ENCODE peak calls at places on chromosomes 3 and 15, in eight cellular contexts. X, E, P, B, V, M, L and N are unnamed samples.

GRCh38 chr3:188830955-188831354 is 340.8 kb upstream of the TPRG1 start:
- DNase-seq in X (no peak), E (no peak), P (no peak), B (no peak), V (no peak), M (no peak), L (no peak), N (no peak)

GRCh38 chr15:62643571-62643970 is 399.0 kb upstream of the TPM1 start:
- DNase-seq in X (no peak), E (no peak), P (no peak), B (no peak), V (no peak), M (no peak), L (no peak), N (no peak)

GRCh38 chr3:107794664-107795443 is 272.1 kb downstream of the BBX start:
- DNase-seq in X (no peak), E (no peak), P (no peak), B (no peak), V (no peak), M (no peak), L (no peak), N (no peak)

GRCh38 chr3:99509224-99509623 is 129.2 kb upstream of the COL8A1 start:
- DNase-seq in X (no peak), E (no peak), P (no peak), B (peak), V (peak), M (no peak), L (no peak), N (no peak)

GRCh38 chr15:73628976-73629854 is 4.0 kb downstream of the NPTN start:
- DNase-seq in X (no peak), E (peak), P (no peak), B (no peak), V (no peak), M (no peak), L (no peak), N (no peak)

GRCh38 chr3:13405614-13406013 is 14.5 kb downstream of the NUP210 start:
- DNase-seq in X (no peak), E (no peak), P (no peak), B (no peak), V (no peak), M (no peak), L (no peak), N (no peak)

GRCh38 chr3:165855581-165855980 is 18.4 kb upstream of the BCHE start:
- DNase-seq in X (no peak), E (no peak), P (no peak), B (no peak), V (peak), M (no peak), L (no peak), N (no peak)

GRCh38 chr15:83818591-83818990 is 164.7 kb downstream of the ADAMTSL3 start:
- DNase-seq in X (no peak), E (no peak), P (no peak), B (no peak), V (no peak), M (no peak), L (no peak), N (no peak)

GRCh38 chr15:85354432-85354831 is 26.0 kb upstream of the AKAP13 start:
- DNase-seq in X (no peak), E (no peak), P (no peak), B (no peak), V (no peak), M (no peak), L (no peak), N (no peak)

GRCh38 chr15:20344601-20345400 is 196.8 kb downstream of the GOLGA6L6 start:
- DNase-seq in X (peak), E (no peak), P (peak), B (no peak), V (no peak), M (peak), L (peak), N (peak)

GRCh38 chr3:155321418-155321817 is 27.9 kb upstream of the STRIT1 start:
- DNase-seq in X (no peak), E (no peak), P (no peak), B (no peak), V (peak), M (no peak), L (no peak), N (no peak)

GRCh38 chr15:99755692-99756409 is 22.6 kb upstream of the LYSMD4 start:
- DNase-seq in X (peak), E (peak), P (peak), B (no peak), V (peak), M (peak), L (peak), N (peak)

GRCh38 chr3:37761043-37761442 is 100.6 kb upstream of the CTDSPL start:
- DNase-seq in X (no peak), E (no peak), P (no peak), B (no peak), V (no peak), M (no peak), L (no peak), N (no peak)

GRCh38 chr3:40985195-40985594 is 214.1 kb upstream of the CTNNB1 start:
- DNase-seq in X (no peak), E (no peak), P (no peak), B (no peak), V (no peak), M (no peak), L (no peak), N (no peak)

GRCh38 chr15:59923508-59923907 is 80.6 kb upstream of the FOXB1 start:
- DNase-seq in X (no peak), E (no peak), P (no peak), B (no peak), V (no peak), M (no peak), L (no peak), N (no peak)

GRCh38 chr15:59918994-59919951 is 84.8 kb upstream of the FOXB1 start:
- DNase-seq in X (no peak), E (no peak), P (no peak), B (no peak), V (peak), M (peak), L (no peak), N (peak)

GRCh38 chr15:59917504-59918157 is 86.5 kb upstream of the FOXB1 start:
- DNase-seq in X (peak), E (peak), P (peak), B (no peak), V (peak), M (peak), L (peak), N (peak)
- TF ChIP-seq CTCF in X (peak), E (peak), P (peak), B (peak), V (peak), M (peak), L (peak), N (peak)

DNA sequence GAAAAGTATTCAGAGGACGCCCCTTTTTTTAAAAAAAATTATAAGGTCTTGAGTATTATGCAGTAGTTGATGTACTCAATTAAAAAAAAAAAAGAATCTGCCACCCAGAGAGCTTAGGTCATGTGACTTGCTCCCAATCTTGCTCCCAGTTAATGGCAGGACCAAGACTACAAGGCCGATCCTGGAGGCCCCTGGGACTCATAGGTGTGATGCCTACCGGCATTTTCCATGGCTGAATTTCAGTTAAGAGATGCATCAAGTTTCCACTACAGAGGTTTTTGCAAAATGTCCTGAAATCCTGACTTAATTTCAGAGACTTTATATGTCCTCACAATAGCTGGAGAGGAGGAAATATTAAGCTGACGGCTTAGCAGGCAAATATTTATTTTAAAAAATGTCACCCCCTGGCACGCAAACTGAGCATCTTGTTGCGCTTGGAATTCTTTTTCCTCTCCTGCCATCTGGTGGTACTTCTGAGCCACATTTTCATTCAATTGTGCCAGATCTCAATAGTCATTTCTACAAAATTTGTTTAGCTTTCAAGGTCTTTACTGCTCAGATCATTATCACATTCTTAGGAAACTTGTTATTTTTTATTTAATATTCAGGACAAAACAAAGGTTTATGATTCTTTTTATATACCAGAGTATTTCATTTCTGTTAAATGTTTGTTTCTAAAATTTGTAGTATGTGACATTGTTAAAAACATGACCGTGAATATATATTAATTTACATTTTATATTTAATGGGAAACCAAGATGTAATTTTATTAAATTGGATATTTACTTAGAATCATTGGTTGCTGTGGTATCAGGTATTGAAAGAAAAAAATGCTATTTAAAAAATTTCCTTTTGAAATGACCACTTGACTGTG is 189.1 kb upstream of the THRB start:
- DNase-seq in X (no peak), E (no peak), P (no peak), B (no peak), V (peak), M (no peak), L (no peak), N (no peak)
- TF ChIP-seq CTCF in X (peak), E (peak), P (peak), B (peak), V (peak), M (peak), L (peak), N (peak)

GRCh38 chr3:109696932-109697331 is 359.6 kb upstream of the DPPA4 start:
- DNase-seq in X (no peak), E (no peak), P (no peak), B (no peak), V (no peak), M (no peak), L (no peak), N (no peak)
- TF ChIP-seq CTCF in X (no peak), E (no peak), P (peak), B (no peak), V (no peak), M (no peak), L (no peak), N (no peak)

DNA sequence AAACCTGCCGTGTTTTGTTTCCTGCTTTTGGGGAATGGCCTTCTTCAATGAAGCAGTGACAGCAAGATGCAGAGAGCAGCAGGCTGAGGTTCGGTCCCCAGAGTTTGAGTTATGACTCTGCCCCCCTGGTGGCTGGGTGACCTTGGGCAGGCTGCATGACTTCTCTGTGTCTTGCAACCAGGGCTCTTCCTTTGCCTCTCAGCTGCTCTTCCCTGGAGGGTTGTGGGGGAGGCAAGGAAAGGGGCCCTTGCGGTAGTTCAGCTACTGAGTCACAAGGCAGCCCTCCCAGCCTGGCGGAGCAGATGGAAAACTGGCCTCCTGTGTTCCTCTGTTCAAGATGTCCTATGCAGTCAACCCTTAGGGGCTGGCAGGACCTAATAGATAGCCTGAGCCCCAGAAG is 17.1 kb downstream of the CTXND1 start:
- DNase-seq in X (peak), E (no peak), P (peak), B (no peak), V (no peak), M (peak), L (peak), N (peak)
- TF ChIP-seq CTCF in X (peak), E (peak), P (peak), B (peak), V (peak), M (peak), L (peak), N (peak)

DNA sequence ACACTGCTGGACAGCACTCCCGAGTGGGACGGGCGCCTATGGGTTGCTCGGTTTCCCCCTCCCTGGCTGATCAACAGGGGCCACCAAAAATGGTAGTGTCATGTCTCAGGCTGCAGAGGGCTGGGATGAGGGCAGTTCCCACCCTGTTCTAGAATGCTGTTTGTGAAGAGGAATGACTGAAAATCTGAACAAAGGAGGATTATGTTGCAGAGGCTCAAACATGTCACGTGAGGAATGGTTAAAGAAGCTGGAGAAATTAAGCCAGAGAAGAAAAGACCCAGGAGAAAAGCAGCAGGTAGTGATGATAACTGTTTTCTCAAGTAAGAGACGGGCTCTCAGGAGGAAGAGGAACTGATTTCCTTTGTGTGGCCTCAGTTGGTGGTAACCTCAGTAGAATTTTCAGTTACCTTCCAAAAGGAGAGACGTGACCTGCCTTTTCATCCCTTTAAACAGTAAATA is 10.4 kb downstream of the SPG21 start:
- DNase-seq in X (no peak), E (no peak), P (peak), B (no peak), V (no peak), M (no peak), L (no peak), N (no peak)
- TF ChIP-seq CTCF in X (no peak), E (no peak), P (peak), B (no peak), V (no peak), M (no peak), L (no peak), N (no peak)

GRCh38 chr3:45124379-45124778 is 21.8 kb downstream of the CDCP1 start:
- DNase-seq in X (no peak), E (no peak), P (no peak), B (peak), V (no peak), M (no peak), L (no peak), N (no peak)

GRCh38 chr3:45124956-45125355 is 21.2 kb downstream of the CDCP1 start:
- DNase-seq in X (no peak), E (no peak), P (no peak), B (no peak), V (no peak), M (no peak), L (no peak), N (no peak)

GRCh38 chr3:45125550-45126026 is 20.6 kb downstream of the CDCP1 start:
- DNase-seq in X (no peak), E (no peak), P (no peak), B (no peak), V (no peak), M (no peak), L (peak), N (no peak)

GRCh38 chr3:45127130-45127822 is 18.9 kb downstream of the CDCP1 start:
- DNase-seq in X (no peak), E (no peak), P (no peak), B (no peak), V (no peak), M (no peak), L (no peak), N (no peak)

GRCh38 chr3:45126730-45127129 is 19.4 kb downstream of the CDCP1 start:
- DNase-seq in X (no peak), E (no peak), P (no peak), B (no peak), V (no peak), M (no peak), L (no peak), N (no peak)
- TF ChIP-seq CTCF in X (no peak), E (no peak), P (no peak), B (no peak), V (no peak), M (no peak), L (no peak), N (no peak)

GRCh38 chr15:71559616-71560015 is 250.7 kb upstream of the NR2E3 start:
- DNase-seq in X (no peak), E (no peak), P (no peak), B (no peak), V (no peak), M (no peak), L (no peak), N (no peak)
- TF ChIP-seq CTCF in X (no peak), E (no peak), P (no peak), B (no peak), V (no peak), M (no peak), L (no peak), N (no peak)

DNA sequence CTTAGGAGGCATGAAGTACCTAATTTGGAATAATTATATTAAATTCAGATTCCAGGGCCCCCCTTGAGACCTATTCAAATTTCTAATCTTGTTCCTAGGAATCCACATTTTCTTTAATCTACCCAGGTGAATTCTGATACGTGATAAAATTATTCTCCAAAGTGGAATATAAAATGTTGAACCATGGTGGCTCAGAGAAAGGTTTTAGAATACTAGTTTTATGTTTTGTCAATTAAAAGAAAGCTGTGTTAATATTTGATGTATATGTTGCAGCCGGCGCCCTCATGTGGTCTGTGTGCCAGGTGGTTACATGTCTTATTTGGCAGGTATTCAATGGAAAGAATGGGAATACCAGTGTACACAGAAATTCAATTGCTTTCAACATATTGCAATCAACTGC is 321.8 kb downstream of the FEZF2 start:
- DNase-seq in X (peak), E (no peak), P (no peak), B (no peak), V (peak), M (no peak), L (peak), N (no peak)
- TF ChIP-seq CTCF in X (peak), E (no peak), P (peak), B (peak), V (peak), M (no peak), L (peak), N (no peak)